ENCODE peak calls at places on chromosomes 12 and 14, in ten cellular contexts. One of them, this sample, is unnamed.

GRCh38 chr12:5623411-5623810 is 191.5 kb downstream of the NTF3 start:
- DNase-seq in BJ: no peak
- DNase-seq in NCI-H774: no peak
- DNase-seq in amniotic epithelial cell: no peak
- DNase-seq in transverse colon: no peak
- DNase-seq in iPS-NIHi11: no peak
- DNase-seq in A549: no peak
- DNase-seq in iPS DF 6.9: no peak
- DNase-seq in stimulated activated CD8-positive, alpha-beta memory T cell treated with anti-CD3 and anti-CD28 coated beads, Interleukin-12 subunit alpha, Interleukin-12 subunit beta, amount 100 ng/mL, for 4 hours: no peak
- DNase-seq in NCI-H1092 treated with DMSO at 0.1 percent for 48 hours: no peak
- DNase-seq in this sample: no peak

GRCh38 chr14:104187931-104188726 is 49.7 kb downstream of the KIF26A start:
- DNase-seq in BJ: no peak
- DNase-seq in NCI-H774: no peak
- DNase-seq in amniotic epithelial cell: no peak
- DNase-seq in transverse colon: peak
- DNase-seq in iPS-NIHi11: no peak
- DNase-seq in A549: no peak
- DNase-seq in iPS DF 6.9: no peak
- DNase-seq in stimulated activated CD8-positive, alpha-beta memory T cell treated with anti-CD3 and anti-CD28 coated beads, Interleukin-12 subunit alpha, Interleukin-12 subunit beta, amount 100 ng/mL, for 4 hours: no peak
- DNase-seq in NCI-H1092 treated with DMSO at 0.1 percent for 48 hours: no peak
- DNase-seq in this sample: peak

GRCh38 chr14:92323031-92323915 is at the start of gene SLC24A4:
- DNase-seq in BJ: no peak
- DNase-seq in NCI-H774: no peak
- DNase-seq in amniotic epithelial cell: no peak
- DNase-seq in transverse colon: no peak
- DNase-seq in iPS-NIHi11: peak
- DNase-seq in A549: peak
- DNase-seq in iPS DF 6.9: no peak
- DNase-seq in stimulated activated CD8-positive, alpha-beta memory T cell treated with anti-CD3 and anti-CD28 coated beads, Interleukin-12 subunit alpha, Interleukin-12 subunit beta, amount 100 ng/mL, for 4 hours: no peak
- DNase-seq in NCI-H1092 treated with DMSO at 0.1 percent for 48 hours: no peak
- DNase-seq in this sample: no peak

GRCh38 chr14:88553886-88554457 is 835 bp downstream of the PTPN21 start:
- DNase-seq in BJ: no peak
- DNase-seq in NCI-H774: no peak
- DNase-seq in amniotic epithelial cell: no peak
- DNase-seq in transverse colon: no peak
- DNase-seq in iPS-NIHi11: no peak
- DNase-seq in A549: no peak
- DNase-seq in iPS DF 6.9: no peak
- DNase-seq in stimulated activated CD8-positive, alpha-beta memory T cell treated with anti-CD3 and anti-CD28 coated beads, Interleukin-12 subunit alpha, Interleukin-12 subunit beta, amount 100 ng/mL, for 4 hours: no peak
- DNase-seq in NCI-H1092 treated with DMSO at 0.1 percent for 48 hours: no peak
- DNase-seq in this sample: no peak

GRCh38 chr12:96571101-96571862 is 81.9 kb downstream of the CFAP54 start:
- DNase-seq in BJ: no peak
- DNase-seq in NCI-H774: no peak
- DNase-seq in amniotic epithelial cell: no peak
- DNase-seq in transverse colon: no peak
- DNase-seq in iPS-NIHi11: no peak
- DNase-seq in A549: no peak
- DNase-seq in iPS DF 6.9: no peak
- DNase-seq in stimulated activated CD8-positive, alpha-beta memory T cell treated with anti-CD3 and anti-CD28 coated beads, Interleukin-12 subunit alpha, Interleukin-12 subunit beta, amount 100 ng/mL, for 4 hours: no peak
- DNase-seq in NCI-H1092 treated with DMSO at 0.1 percent for 48 hours: no peak
- DNase-seq in this sample: no peak

GRCh38 chr14:99194136-99194535 is 77.9 kb downstream of the BCL11B start:
- DNase-seq in BJ: no peak
- DNase-seq in NCI-H774: no peak
- DNase-seq in amniotic epithelial cell: no peak
- DNase-seq in transverse colon: no peak
- DNase-seq in iPS-NIHi11: no peak
- DNase-seq in A549: no peak
- DNase-seq in iPS DF 6.9: no peak
- DNase-seq in stimulated activated CD8-positive, alpha-beta memory T cell treated with anti-CD3 and anti-CD28 coated beads, Interleukin-12 subunit alpha, Interleukin-12 subunit beta, amount 100 ng/mL, for 4 hours: no peak
- DNase-seq in NCI-H1092 treated with DMSO at 0.1 percent for 48 hours: no peak
- DNase-seq in this sample: no peak

GRCh38 chr14:32611752-32612151 is 282.7 kb downstream of the AKAP6 start:
- DNase-seq in BJ: peak
- DNase-seq in NCI-H774: no peak
- DNase-seq in amniotic epithelial cell: peak
- DNase-seq in transverse colon: no peak
- DNase-seq in iPS-NIHi11: no peak
- DNase-seq in A549: no peak
- DNase-seq in iPS DF 6.9: no peak
- DNase-seq in stimulated activated CD8-positive, alpha-beta memory T cell treated with anti-CD3 and anti-CD28 coated beads, Interleukin-12 subunit alpha, Interleukin-12 subunit beta, amount 100 ng/mL, for 4 hours: no peak
- DNase-seq in NCI-H1092 treated with DMSO at 0.1 percent for 48 hours: no peak
- DNase-seq in this sample: no peak

GRCh38 chr12:111024205-111024794 is 103.9 kb upstream of the MYL2 start:
- DNase-seq in BJ: no peak
- DNase-seq in NCI-H774: peak
- DNase-seq in amniotic epithelial cell: peak
- DNase-seq in transverse colon: peak
- DNase-seq in iPS-NIHi11: peak
- DNase-seq in A549: peak
- DNase-seq in iPS DF 6.9: no peak
- DNase-seq in stimulated activated CD8-positive, alpha-beta memory T cell treated with anti-CD3 and anti-CD28 coated beads, Interleukin-12 subunit alpha, Interleukin-12 subunit beta, amount 100 ng/mL, for 4 hours: peak
- DNase-seq in NCI-H1092 treated with DMSO at 0.1 percent for 48 hours: peak
- DNase-seq in this sample: peak

GRCh38 chr14:101068293-101068957 is 164.9 kb upstream of the RTL1 start:
- DNase-seq in BJ: no peak
- DNase-seq in NCI-H774: no peak
- DNase-seq in amniotic epithelial cell: no peak
- DNase-seq in transverse colon: peak
- DNase-seq in iPS-NIHi11: no peak
- DNase-seq in A549: no peak
- DNase-seq in iPS DF 6.9: no peak
- DNase-seq in stimulated activated CD8-positive, alpha-beta memory T cell treated with anti-CD3 and anti-CD28 coated beads, Interleukin-12 subunit alpha, Interleukin-12 subunit beta, amount 100 ng/mL, for 4 hours: no peak
- DNase-seq in NCI-H1092 treated with DMSO at 0.1 percent for 48 hours: no peak
- DNase-seq in this sample: no peak

GRCh38 chr12:71455028-71455737 is 15.6 kb downstream of the LGR5 start:
- DNase-seq in BJ: no peak
- DNase-seq in NCI-H774: peak
- DNase-seq in amniotic epithelial cell: no peak
- DNase-seq in transverse colon: no peak
- DNase-seq in iPS-NIHi11: peak
- DNase-seq in A549: no peak
- DNase-seq in iPS DF 6.9: no peak
- DNase-seq in stimulated activated CD8-positive, alpha-beta memory T cell treated with anti-CD3 and anti-CD28 coated beads, Interleukin-12 subunit alpha, Interleukin-12 subunit beta, amount 100 ng/mL, for 4 hours: no peak
- DNase-seq in NCI-H1092 treated with DMSO at 0.1 percent for 48 hours: peak
- DNase-seq in this sample: no peak

GRCh38 chr14:38122241-38122640 is 85.5 kb upstream of the SSTR1 start:
- DNase-seq in BJ: no peak
- DNase-seq in NCI-H774: no peak
- DNase-seq in amniotic epithelial cell: no peak
- DNase-seq in transverse colon: no peak
- DNase-seq in iPS-NIHi11: no peak
- DNase-seq in A549: no peak
- DNase-seq in iPS DF 6.9: no peak
- DNase-seq in stimulated activated CD8-positive, alpha-beta memory T cell treated with anti-CD3 and anti-CD28 coated beads, Interleukin-12 subunit alpha, Interleukin-12 subunit beta, amount 100 ng/mL, for 4 hours: no peak
- DNase-seq in NCI-H1092 treated with DMSO at 0.1 percent for 48 hours: no peak
- DNase-seq in this sample: no peak

GRCh38 chr12:92558806-92559205 is 144.0 kb upstream of the PLEKHG7 start:
- DNase-seq in BJ: no peak
- DNase-seq in NCI-H774: no peak
- DNase-seq in amniotic epithelial cell: no peak
- DNase-seq in transverse colon: no peak
- DNase-seq in iPS-NIHi11: no peak
- DNase-seq in A549: no peak
- DNase-seq in iPS DF 6.9: no peak
- DNase-seq in stimulated activated CD8-positive, alpha-beta memory T cell treated with anti-CD3 and anti-CD28 coated beads, Interleukin-12 subunit alpha, Interleukin-12 subunit beta, amount 100 ng/mL, for 4 hours: no peak
- DNase-seq in NCI-H1092 treated with DMSO at 0.1 percent for 48 hours: no peak
- DNase-seq in this sample: no peak

GRCh38 chr14:47490353-47490752 is 185.1 kb downstream of the MDGA2 start:
- DNase-seq in BJ: no peak
- DNase-seq in NCI-H774: no peak
- DNase-seq in amniotic epithelial cell: no peak
- DNase-seq in transverse colon: no peak
- DNase-seq in iPS-NIHi11: no peak
- DNase-seq in A549: no peak
- DNase-seq in iPS DF 6.9: no peak
- DNase-seq in stimulated activated CD8-positive, alpha-beta memory T cell treated with anti-CD3 and anti-CD28 coated beads, Interleukin-12 subunit alpha, Interleukin-12 subunit beta, amount 100 ng/mL, for 4 hours: no peak
- DNase-seq in NCI-H1092 treated with DMSO at 0.1 percent for 48 hours: no peak
- DNase-seq in this sample: no peak

GRCh38 chr12:52687527-52688385 is 7.5 kb upstream of the KRT1 start:
- DNase-seq in BJ: no peak
- DNase-seq in NCI-H774: no peak
- DNase-seq in amniotic epithelial cell: no peak
- DNase-seq in transverse colon: peak
- DNase-seq in iPS-NIHi11: no peak
- DNase-seq in A549: no peak
- DNase-seq in iPS DF 6.9: no peak
- DNase-seq in stimulated activated CD8-positive, alpha-beta memory T cell treated with anti-CD3 and anti-CD28 coated beads, Interleukin-12 subunit alpha, Interleukin-12 subunit beta, amount 100 ng/mL, for 4 hours: no peak
- DNase-seq in NCI-H1092 treated with DMSO at 0.1 percent for 48 hours: no peak
- DNase-seq in this sample: peak

GRCh38 chr14:32588448-32589320 is 259.6 kb downstream of the AKAP6 start:
- DNase-seq in BJ: no peak
- DNase-seq in NCI-H774: no peak
- DNase-seq in amniotic epithelial cell: peak
- DNase-seq in transverse colon: no peak
- DNase-seq in iPS-NIHi11: peak
- DNase-seq in A549: no peak
- DNase-seq in iPS DF 6.9: peak
- DNase-seq in stimulated activated CD8-positive, alpha-beta memory T cell treated with anti-CD3 and anti-CD28 coated beads, Interleukin-12 subunit alpha, Interleukin-12 subunit beta, amount 100 ng/mL, for 4 hours: no peak
- DNase-seq in NCI-H1092 treated with DMSO at 0.1 percent for 48 hours: no peak
- DNase-seq in this sample: no peak

GRCh38 chr14:81517798-81518398 is 15.8 kb downstream of the SEL1L start:
- DNase-seq in BJ: no peak
- DNase-seq in NCI-H774: no peak
- DNase-seq in amniotic epithelial cell: peak
- DNase-seq in transverse colon: peak
- DNase-seq in iPS-NIHi11: no peak
- DNase-seq in A549: no peak
- DNase-seq in iPS DF 6.9: no peak
- DNase-seq in stimulated activated CD8-positive, alpha-beta memory T cell treated with anti-CD3 and anti-CD28 coated beads, Interleukin-12 subunit alpha, Interleukin-12 subunit beta, amount 100 ng/mL, for 4 hours: no peak
- DNase-seq in NCI-H1092 treated with DMSO at 0.1 percent for 48 hours: no peak
- DNase-seq in this sample: no peak

GRCh38 chr12:75706786-75707605 is 195.6 kb upstream of the KRR1 start:
- DNase-seq in BJ: no peak
- DNase-seq in NCI-H774: no peak
- DNase-seq in amniotic epithelial cell: peak
- DNase-seq in transverse colon: no peak
- DNase-seq in iPS-NIHi11: no peak
- DNase-seq in A549: no peak
- DNase-seq in iPS DF 6.9: no peak
- DNase-seq in stimulated activated CD8-positive, alpha-beta memory T cell treated with anti-CD3 and anti-CD28 coated beads, Interleukin-12 subunit alpha, Interleukin-12 subunit beta, amount 100 ng/mL, for 4 hours: no peak
- DNase-seq in NCI-H1092 treated with DMSO at 0.1 percent for 48 hours: no peak
- DNase-seq in this sample: no peak

GRCh38 chr14:32076278-32077080 is 625 bp upstream of the ARHGAP5 start:
- DNase-seq in BJ: peak
- DNase-seq in NCI-H774: peak
- DNase-seq in amniotic epithelial cell: peak
- DNase-seq in transverse colon: peak
- DNase-seq in iPS-NIHi11: peak
- DNase-seq in A549: peak
- DNase-seq in iPS DF 6.9: peak
- DNase-seq in stimulated activated CD8-positive, alpha-beta memory T cell treated with anti-CD3 and anti-CD28 coated beads, Interleukin-12 subunit alpha, Interleukin-12 subunit beta, amount 100 ng/mL, for 4 hours: peak
- DNase-seq in NCI-H1092 treated with DMSO at 0.1 percent for 48 hours: peak
- DNase-seq in this sample: peak

GRCh38 chr12:79850610-79851299 is 84.1 kb downstream of the PPP1R12A start:
- DNase-seq in BJ: no peak
- DNase-seq in NCI-H774: no peak
- DNase-seq in amniotic epithelial cell: no peak
- DNase-seq in transverse colon: no peak
- DNase-seq in iPS-NIHi11: no peak
- DNase-seq in A549: no peak
- DNase-seq in iPS DF 6.9: no peak
- DNase-seq in stimulated activated CD8-positive, alpha-beta memory T cell treated with anti-CD3 and anti-CD28 coated beads, Interleukin-12 subunit alpha, Interleukin-12 subunit beta, amount 100 ng/mL, for 4 hours: no peak
- DNase-seq in NCI-H1092 treated with DMSO at 0.1 percent for 48 hours: no peak
- DNase-seq in this sample: no peak

GRCh38 chr12:116975779-116976393 is 65.1 kb downstream of the FBXW8 start:
- DNase-seq in BJ: no peak
- DNase-seq in NCI-H774: no peak
- DNase-seq in amniotic epithelial cell: peak
- DNase-seq in transverse colon: no peak
- DNase-seq in iPS-NIHi11: no peak
- DNase-seq in A549: no peak
- DNase-seq in iPS DF 6.9: no peak
- DNase-seq in stimulated activated CD8-positive, alpha-beta memory T cell treated with anti-CD3 and anti-CD28 coated beads, Interleukin-12 subunit alpha, Interleukin-12 subunit beta, amount 100 ng/mL, for 4 hours: no peak
- DNase-seq in NCI-H1092 treated with DMSO at 0.1 percent for 48 hours: no peak
- DNase-seq in this sample: no peak

GRCh38 chr12:2286051-2286450 is 233.3 kb downstream of the CACNA1C start:
- DNase-seq in BJ: no peak
- DNase-seq in NCI-H774: no peak
- DNase-seq in amniotic epithelial cell: no peak
- DNase-seq in transverse colon: no peak
- DNase-seq in iPS-NIHi11: no peak
- DNase-seq in A549: no peak
- DNase-seq in iPS DF 6.9: no peak
- DNase-seq in stimulated activated CD8-positive, alpha-beta memory T cell treated with anti-CD3 and anti-CD28 coated beads, Interleukin-12 subunit alpha, Interleukin-12 subunit beta, amount 100 ng/mL, for 4 hours: no peak
- DNase-seq in NCI-H1092 treated with DMSO at 0.1 percent for 48 hours: no peak
- DNase-seq in this sample: no peak

GRCh38 chr12:131105736-131106356 is 152.1 kb downstream of the ADGRD1 start:
- DNase-seq in BJ: no peak
- DNase-seq in NCI-H774: no peak
- DNase-seq in amniotic epithelial cell: no peak
- DNase-seq in transverse colon: no peak
- DNase-seq in iPS-NIHi11: no peak
- DNase-seq in A549: no peak
- DNase-seq in iPS DF 6.9: no peak
- DNase-seq in stimulated activated CD8-positive, alpha-beta memory T cell treated with anti-CD3 and anti-CD28 coated beads, Interleukin-12 subunit alpha, Interleukin-12 subunit beta, amount 100 ng/mL, for 4 hours: peak
- DNase-seq in NCI-H1092 treated with DMSO at 0.1 percent for 48 hours: no peak
- DNase-seq in this sample: no peak

GRCh38 chr14:71208702-71209357 is 301.6 kb downstream of the PCNX1 start:
- DNase-seq in BJ: no peak
- DNase-seq in NCI-H774: no peak
- DNase-seq in amniotic epithelial cell: no peak
- DNase-seq in transverse colon: no peak
- DNase-seq in iPS-NIHi11: no peak
- DNase-seq in A549: no peak
- DNase-seq in iPS DF 6.9: no peak
- DNase-seq in stimulated activated CD8-positive, alpha-beta memory T cell treated with anti-CD3 and anti-CD28 coated beads, Interleukin-12 subunit alpha, Interleukin-12 subunit beta, amount 100 ng/mL, for 4 hours: no peak
- DNase-seq in NCI-H1092 treated with DMSO at 0.1 percent for 48 hours: no peak
- DNase-seq in this sample: no peak

GRCh38 chr12:34603382-34604035 is 581.2 kb downstream of the ALG10 start:
- DNase-seq in BJ: no peak
- DNase-seq in NCI-H774: no peak
- DNase-seq in amniotic epithelial cell: no peak
- DNase-seq in transverse colon: no peak
- DNase-seq in iPS-NIHi11: no peak
- DNase-seq in A549: no peak
- DNase-seq in iPS DF 6.9: no peak
- DNase-seq in stimulated activated CD8-positive, alpha-beta memory T cell treated with anti-CD3 and anti-CD28 coated beads, Interleukin-12 subunit alpha, Interleukin-12 subunit beta, amount 100 ng/mL, for 4 hours: no peak
- DNase-seq in NCI-H1092 treated with DMSO at 0.1 percent for 48 hours: no peak
- DNase-seq in this sample: no peak